ENCODE peak calls at places on chromosomes 4 and X, in seven cellular contexts. V, Y, I, R, T, D and G are unnamed samples.

GRCh38 chr4:185634066-185634652 is 98.9 kb upstream of the PDLIM3 start:
- DNase-seq in I (peak), R (peak), Y (no peak), D (peak), V (no peak), T (no peak), G (no peak)

GRCh38 chr4:109878355-109878754 is 30.4 kb downstream of the LRIT3 start:
- DNase-seq in R (no peak), D (no peak), V (no peak), T (no peak), Y (no peak), I (no peak), G (no peak)

GRCh38 chr4:183721207-183722081 is 62.4 kb downstream of the TRAPPC11 start:
- DNase-seq in V (no peak), I (no peak), Y (peak), D (peak), T (peak), R (peak), G (peak)

GRCh38 chr4:73832651-73833237 is 3.7 kb upstream of the CXCL6 start:
- DNase-seq in I (no peak), V (no peak), R (no peak), Y (peak), T (no peak), D (no peak), G (no peak)

GRCh38 chr4:183072181-183072580 is 26.9 kb upstream of the WWC2 start:
- DNase-seq in V (no peak), Y (no peak), D (no peak), T (no peak), R (no peak), I (no peak), G (no peak)

GRCh38 chr4:6763330-6763851 is 19.1 kb upstream of the KIAA0232 start:
- DNase-seq in R (no peak), V (no peak), T (no peak), I (no peak), Y (no peak), D (no peak), G (no peak)

GRCh38 chr4:168645933-168646768 is 149.3 kb downstream of the PALLD start:
- DNase-seq in D (no peak), T (no peak), V (no peak), R (no peak), I (no peak), Y (no peak), G (no peak)

GRCh38 chr4:153809307-153809706 is 20.4 kb upstream of the SFRP2 start:
- DNase-seq in I (no peak), T (no peak), Y (no peak), V (no peak), R (no peak), D (no peak), G (no peak)

GRCh38 chr4:10552591-10553280 is 95.5 kb upstream of the ZNF518B start:
- DNase-seq in I (no peak), V (no peak), R (no peak), T (no peak), D (no peak), Y (peak), G (no peak)

GRCh38 chr4:182022899-182023298 is 220.3 kb upstream of the TENM3 start:
- DNase-seq in V (no peak), D (no peak), R (no peak), T (no peak), I (no peak), Y (no peak), G (no peak)

GRCh38 chr4:98945297-98945850 is 16.4 kb upstream of the EIF4E start:
- DNase-seq in D (peak), T (no peak), V (no peak), R (no peak), Y (peak), I (no peak), G (peak)

GRCh38 chr4:932713-933070 is 432 bp downstream of the TMEM175 start:
- DNase-seq in Y (no peak), R (no peak), T (no peak), I (no peak), D (no peak), V (no peak), G (no peak)

GRCh38 chr4:142974331-142974730 is 128.2 kb upstream of the INPP4B start:
- DNase-seq in V (no peak), D (no peak), Y (no peak), I (no peak), T (no peak), R (no peak), G (no peak)

GRCh38 chr4:7852568-7853185 is 87.0 kb downstream of the AFAP1 start:
- DNase-seq in R (no peak), D (peak), I (no peak), V (no peak), Y (peak), T (no peak), G (peak)
- TF ChIP-seq CTCF in R (no peak), D (no peak), I (no peak), V (no peak), Y (no peak), T (no peak), G (no peak)

GRCh38 chr4:79823148-79823763 is 249.8 kb downstream of the ANTXR2 start:
- DNase-seq in Y (peak), D (peak), R (no peak), V (no peak), T (no peak), I (no peak), G (peak)
- H3K4me3 ChIP-seq in Y (no peak), D (no peak), R (no peak), V (no peak), T (no peak), I (no peak), G (no peak)

GRCh38 chr4:104393649-104394048 is 101.0 kb downstream of the CXXC4 start:
- DNase-seq in T (no peak), R (no peak), I (no peak), V (no peak), D (no peak), Y (no peak), G (no peak)

GRCh38 chr4:104394409-104394813 is 100.3 kb downstream of the CXXC4 start:
- DNase-seq in V (peak), Y (no peak), T (no peak), I (no peak), D (no peak), R (no peak), G (no peak)

GRCh38 chr4:104395219-104395618 is 99.5 kb downstream of the CXXC4 start:
- DNase-seq in Y (no peak), D (no peak), V (peak), R (no peak), T (no peak), I (no peak), G (no peak)
- TF ChIP-seq CTCF in Y (no peak), D (no peak), V (no peak), R (no peak), T (no peak), I (no peak), G (no peak)

GRCh38 chrX:153411255-153411987 is at the start of gene ZFP92:
- DNase-seq in T (no peak), Y (peak), D (no peak), V (no peak), I (no peak), R (no peak), G (no peak)
- H3K4me3 ChIP-seq in T (peak), Y (peak), D (peak), V (peak), I (no peak), R (peak), G (peak)

GRCh38 chr4:24089831-24090531 is 200.1 kb upstream of the PPARGC1A start:
- DNase-seq in T (no peak), Y (no peak), R (no peak), D (peak), V (no peak), I (no peak), G (peak)
- TF ChIP-seq CTCF in T (no peak), Y (no peak), R (no peak), D (no peak), V (no peak), I (no peak), G (peak)